ENCODE peak calls at places on chromosomes 13 and 19, in eight cellular contexts. E is dorsolateral prefrontal cortex; A is hepatocyte; U is adrenal gland; N is tibial nerve; H is CD8-positive, alpha-beta T cell; W is IMR-90; R is CD8-positive, alpha-beta memory T cell. S is an unnamed sample.

GRCh38 chr19:4844348-4845179 is 13.1 kb upstream of the TICAM1 start:
- DNase-seq in E (no peak), A (no peak), U (no peak), N (no peak), H (no peak), W (peak; percentile 25), R (no peak), S (no peak)

GRCh38 chr19:51489113-51489512 is 10.8 kb downstream of the CEACAM18 start:
- DNase-seq in E (no peak), A (no peak), U (no peak), N (no peak), H (no peak), W (no peak), R (no peak), S (no peak)

GRCh38 chr19:10230155-10230903 is 802 bp downstream of the S1PR2 start:
- DNase-seq in E (no peak), A (peak; percentile 67), U (peak; percentile 56), N (peak; percentile 40), H (peak; percentile 77), W (peak; percentile 58), R (peak; percentile 70), S (no peak)

GRCh38 chr13:59261928-59262488 is 901.7 kb downstream of the DIAPH3 start:
- DNase-seq in E (no peak), A (peak; percentile 18), U (no peak), N (no peak), H (no peak), W (peak; percentile 12), R (no peak), S (no peak)

GRCh38 chr19:54164369-54165068 is 5.0 kb upstream of the LENG1 start:
- DNase-seq in E (no peak), A (peak; percentile 89), U (peak; percentile 88), N (no peak), H (peak; percentile 49), W (peak; percentile 22), R (peak; percentile 64), S (peak; percentile 68)

GRCh38 chr19:45528744-45529453 is 21.6 kb downstream of the VASP start:
- DNase-seq in E (peak; percentile 75), A (peak; percentile 76), U (peak; percentile 76), N (no peak), H (peak; percentile 47), W (no peak), R (no peak), S (no peak)

GRCh38 chr13:35309711-35310110 is 166.8 kb downstream of the MAB21L1 start:
- DNase-seq in E (peak; percentile 86), A (no peak), U (no peak), N (no peak), H (no peak), W (no peak), R (no peak), S (no peak)

GRCh38 chr13:97615266-97615665 is 181.3 kb downstream of the RAP2A start:
- DNase-seq in E (no peak), A (no peak), U (no peak), N (no peak), H (no peak), W (no peak), R (no peak), S (no peak)

GRCh38 chr13:92270990-92271389 is 872.6 kb downstream of the GPC5 start:
- DNase-seq in E (no peak), A (no peak), U (no peak), N (no peak), H (no peak), W (no peak), R (no peak), S (no peak)

GRCh38 chr13:24747248-24748151 is 16.5 kb upstream of the RNF17 start:
- DNase-seq in E (no peak), A (peak; percentile 40), U (no peak), N (no peak), H (no peak), W (no peak), R (no peak), S (no peak)

GRCh38 chr19:18601875-18602274 is 4.7 kb downstream of the CRLF1 start:
- DNase-seq in E (no peak), A (no peak), U (no peak), N (no peak), H (no peak), W (no peak), R (no peak), S (no peak)

GRCh38 chr19:41921280-41922219 is 6.7 kb downstream of the ERFL start:
- DNase-seq in E (no peak), A (no peak), U (no peak), N (no peak), H (no peak), W (no peak), R (no peak), S (no peak)

GRCh38 chr19:16139752-16140151 is 3.7 kb upstream of the HSH2D start:
- DNase-seq in E (no peak), A (no peak), U (no peak), N (no peak), H (no peak), W (no peak), R (no peak), S (no peak)

GRCh38 chr19:16144216-16144581 is 714 bp downstream of the HSH2D start:
- DNase-seq in E (no peak), A (no peak), U (no peak), N (no peak), H (no peak), W (no peak), R (no peak), S (no peak)

GRCh38 chr19:16142032-16142580 is 1.4 kb upstream of the HSH2D start:
- DNase-seq in E (no peak), A (no peak), U (no peak), N (no peak), H (no peak), W (no peak), R (no peak), S (no peak)

GRCh38 chr19:16143399-16144215 is at the start of gene HSH2D:
- DNase-seq in E (no peak), A (peak; percentile 83), U (peak; percentile 61), N (no peak), H (peak; percentile 88), W (no peak), R (peak; percentile 63), S (no peak)

GRCh38 chr19:16141043-16141442 is 2.4 kb upstream of the HSH2D start:
- DNase-seq in E (no peak), A (no peak), U (no peak), N (no peak), H (no peak), W (no peak), R (no peak), S (no peak)
- H3K27ac ChIP-seq in E (no peak overlapping the region), A (no peak overlapping the region), U (no peak overlapping the region), N (no peak overlapping the region), H (no peak overlapping the region), W (no peak overlapping the region), R (no peak overlapping the region), S (no peak overlapping the region)

GRCh38 chr19:34837262-34837661 is 64.2 kb upstream of the ZNF599 start:
- DNase-seq in E (no peak), A (peak; percentile 20), U (peak; percentile 30), N (no peak), H (no peak), W (no peak), R (no peak), S (peak; percentile 65)

GRCh38 chr19:34838753-34839431 is 65.9 kb upstream of the ZNF599 start:
- DNase-seq in E (no peak), A (peak; percentile 71), U (no peak), N (no peak), H (peak; percentile 44), W (no peak), R (no peak), S (no peak)

GRCh38 chr19:34841780-34842179 is 68.8 kb upstream of the ZNF599 start:
- DNase-seq in E (no peak), A (no peak), U (no peak), N (no peak), H (no peak), W (no peak), R (no peak), S (no peak)

GRCh38 chr19:34835952-34836351 is 62.9 kb upstream of the ZNF599 start:
- DNase-seq in E (no peak), A (no peak), U (no peak), N (no peak), H (no peak), W (no peak), R (no peak), S (no peak)

DNA sequence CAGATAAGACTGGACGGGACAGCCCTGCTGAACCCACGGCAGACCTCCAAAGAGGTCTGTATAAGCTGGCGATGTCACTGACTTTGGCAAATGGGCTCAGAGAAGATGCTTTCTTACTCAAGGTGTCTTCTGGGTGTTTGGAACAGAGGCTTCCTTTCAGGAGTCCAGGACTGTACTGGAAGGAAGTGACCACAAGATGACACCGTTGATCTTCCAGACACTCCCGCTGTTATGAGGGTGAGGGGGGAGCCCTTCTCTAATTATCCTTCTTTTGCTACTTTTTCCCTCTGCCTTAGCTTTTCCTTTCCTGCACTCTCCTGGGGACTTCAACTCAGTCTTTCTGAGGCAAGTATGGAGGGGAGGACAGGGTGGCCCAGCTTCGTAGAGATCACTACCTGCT is 65.2 kb upstream of the ZNF599 start:
- DNase-seq in E (no peak), A (peak; percentile 21), U (no peak), N (no peak), H (no peak), W (no peak), R (no peak), S (no peak)
- H3K27ac ChIP-seq in E (no peak overlapping the region), A (no peak overlapping the region), U (no peak overlapping the region), N (no peak overlapping the region), H (no peak overlapping the region), W (no peak overlapping the region), R (no peak overlapping the region), S (peak overlapping the region; percentile 68)

DNA sequence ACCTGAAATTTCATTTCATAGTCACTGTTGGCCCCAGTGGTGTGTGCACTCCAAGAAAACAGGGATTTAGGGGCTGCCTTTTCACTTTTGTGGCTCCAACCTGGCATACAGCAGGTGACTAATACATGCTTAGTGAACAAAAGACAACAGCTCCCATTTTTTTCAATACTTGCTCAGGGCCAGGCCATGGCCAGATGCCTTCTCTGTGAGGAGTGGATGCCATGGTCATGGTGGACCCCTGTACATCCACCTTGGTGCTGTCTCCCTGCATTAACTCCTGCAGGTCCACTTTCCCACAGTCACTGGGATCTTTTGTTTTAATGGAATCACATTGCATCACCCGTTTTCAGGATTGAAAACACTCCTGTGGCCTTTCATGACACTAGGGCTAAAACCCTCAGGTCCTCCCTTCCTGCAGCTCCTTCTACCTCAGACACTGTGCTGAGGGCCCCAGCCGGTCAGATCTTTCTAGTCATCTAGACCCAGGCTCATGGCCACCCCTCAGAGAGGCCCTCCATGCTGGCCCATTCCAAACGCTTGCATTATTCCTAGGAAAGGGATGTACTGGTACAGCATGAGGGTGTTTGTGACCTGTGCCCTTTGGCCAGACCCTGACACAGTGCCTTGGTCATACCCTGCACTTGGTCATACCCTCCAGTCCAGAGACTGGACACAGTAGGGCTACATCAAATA is 1.2 kb upstream of the TMEM147 start:
- DNase-seq in E (no peak), A (no peak), U (no peak), N (no peak), H (no peak), W (no peak), R (no peak), S (no peak)
- H3K27ac ChIP-seq in E (no peak overlapping the region), A (peak overlapping the region; percentile 69), U (no peak overlapping the region), N (no peak overlapping the region), H (peak overlapping the region; percentile 79), W (peak overlapping the region; percentile 90), R (peak overlapping the region; percentile 75), S (no peak overlapping the region)

DNA sequence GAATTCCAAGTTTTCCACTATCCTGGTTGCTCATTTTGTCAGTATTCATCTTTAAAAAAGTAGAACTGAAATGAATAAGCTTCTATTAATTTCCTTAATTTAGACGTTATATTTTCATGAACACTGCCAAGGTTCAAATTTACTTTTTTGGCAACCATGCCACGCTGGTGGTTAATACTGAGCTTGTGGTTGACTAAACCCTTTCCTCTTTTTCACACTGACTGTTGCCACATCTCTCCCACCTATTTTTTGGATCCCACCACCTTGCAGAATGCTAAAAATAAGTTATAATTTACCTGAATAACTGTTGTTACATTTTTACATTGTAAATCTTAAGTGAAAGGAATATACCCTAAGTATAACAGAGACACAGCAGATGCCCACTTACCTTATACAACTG is 45.0 kb downstream of the FLT3 start:
- DNase-seq in E (no peak), A (no peak), U (no peak), N (no peak), H (no peak), W (no peak), R (no peak), S (no peak)
- H3K27ac ChIP-seq in E (no peak overlapping the region), A (no peak overlapping the region), U (no peak overlapping the region), N (no peak overlapping the region), H (no peak overlapping the region), W (no peak overlapping the region), R (no peak overlapping the region), S (no peak overlapping the region)